ENCODE peak calls at places on chromosomes 11 and 22, in six cellular contexts. One of them, this sample, is unnamed.

GRCh38 chr11:87437844-87438223 is 400.1 kb downstream of the TMEM135 start:
- DNase-seq in tibial artery: no peak
- DNase-seq in NCI-H2029: no peak
- DNase-seq in Right ventricle myocardium superior: no peak
- DNase-seq in HFFc6: peak
- DNase-seq in neural crest cell: no peak
- DNase-seq in this sample: no peak

GRCh38 chr11:100930185-100930778 is 199.3 kb downstream of the PGR start:
- DNase-seq in tibial artery: no peak
- DNase-seq in NCI-H2029: peak
- DNase-seq in Right ventricle myocardium superior: no peak
- DNase-seq in HFFc6: peak
- DNase-seq in neural crest cell: no peak
- DNase-seq in this sample: no peak

GRCh38 chr11:91846664-91847063 is 378.0 kb upstream of the FAT3 start:
- DNase-seq in tibial artery: no peak
- DNase-seq in NCI-H2029: no peak
- DNase-seq in Right ventricle myocardium superior: no peak
- DNase-seq in HFFc6: no peak
- DNase-seq in neural crest cell: no peak
- DNase-seq in this sample: no peak

GRCh38 chr11:131447268-131447667 is 76.9 kb downstream of the NTM start:
- DNase-seq in tibial artery: no peak
- DNase-seq in NCI-H2029: no peak
- DNase-seq in Right ventricle myocardium superior: no peak
- DNase-seq in HFFc6: no peak
- DNase-seq in neural crest cell: no peak
- DNase-seq in this sample: no peak

GRCh38 chr22:36701941-36702640 is 1.5 kb downstream of the CACNG2 start:
- DNase-seq in tibial artery: no peak
- DNase-seq in NCI-H2029: peak
- DNase-seq in Right ventricle myocardium superior: no peak
- DNase-seq in HFFc6: no peak
- DNase-seq in neural crest cell: no peak
- DNase-seq in this sample: no peak

GRCh38 chr11:34407121-34407813 is 31.5 kb upstream of the CAT start:
- DNase-seq in tibial artery: no peak
- DNase-seq in NCI-H2029: no peak
- DNase-seq in Right ventricle myocardium superior: no peak
- DNase-seq in HFFc6: no peak
- DNase-seq in neural crest cell: no peak
- DNase-seq in this sample: no peak

GRCh38 chr22:19352766-19353165 is 61.2 kb upstream of the CLTCL1 start:
- DNase-seq in tibial artery: no peak
- DNase-seq in NCI-H2029: no peak
- DNase-seq in Right ventricle myocardium superior: no peak
- DNase-seq in HFFc6: no peak
- DNase-seq in neural crest cell: no peak
- DNase-seq in this sample: no peak

GRCh38 chr11:61082931-61083531 is 19.3 kb upstream of the CD5 start:
- DNase-seq in tibial artery: peak
- DNase-seq in NCI-H2029: no peak
- DNase-seq in Right ventricle myocardium superior: no peak
- DNase-seq in HFFc6: no peak
- DNase-seq in neural crest cell: no peak
- DNase-seq in this sample: no peak

GRCh38 chr22:32050678-32051515 is 7.8 kb downstream of the SLC5A1 start:
- DNase-seq in tibial artery: no peak
- DNase-seq in NCI-H2029: peak
- DNase-seq in Right ventricle myocardium superior: peak
- DNase-seq in HFFc6: peak
- DNase-seq in neural crest cell: no peak
- DNase-seq in this sample: no peak

GRCh38 chr11:15941206-15941770 is 415.1 kb downstream of the SOX6 start:
- DNase-seq in tibial artery: no peak
- DNase-seq in NCI-H2029: no peak
- DNase-seq in Right ventricle myocardium superior: peak
- DNase-seq in HFFc6: peak
- DNase-seq in neural crest cell: peak
- DNase-seq in this sample: peak

GRCh38 chr11:1072116-1072820 is 2.4 kb upstream of the MUC2 start:
- DNase-seq in tibial artery: peak
- DNase-seq in NCI-H2029: no peak
- DNase-seq in Right ventricle myocardium superior: peak
- DNase-seq in HFFc6: peak
- DNase-seq in neural crest cell: no peak
- DNase-seq in this sample: peak

GRCh38 chr22:19361501-19362103 is 69.9 kb downstream of the HIRA start:
- DNase-seq in tibial artery: no peak
- DNase-seq in NCI-H2029: no peak
- DNase-seq in Right ventricle myocardium superior: no peak
- DNase-seq in HFFc6: no peak
- DNase-seq in neural crest cell: no peak
- DNase-seq in this sample: no peak

GRCh38 chr22:50626314-50626855 is 1.6 kb downstream of the ARSA start:
- DNase-seq in tibial artery: no peak
- DNase-seq in NCI-H2029: no peak
- DNase-seq in Right ventricle myocardium superior: no peak
- DNase-seq in HFFc6: no peak
- DNase-seq in neural crest cell: no peak
- DNase-seq in this sample: no peak

GRCh38 chr11:79088967-79089366 is 351.9 kb downstream of the TENM4 start:
- DNase-seq in tibial artery: no peak
- DNase-seq in NCI-H2029: no peak
- DNase-seq in Right ventricle myocardium superior: no peak
- DNase-seq in HFFc6: no peak
- DNase-seq in neural crest cell: no peak
- DNase-seq in this sample: no peak

GRCh38 chr11:69966910-69967309 is 111.2 kb upstream of the ANO1 start:
- DNase-seq in tibial artery: no peak
- DNase-seq in NCI-H2029: no peak
- DNase-seq in Right ventricle myocardium superior: no peak
- DNase-seq in HFFc6: no peak
- DNase-seq in neural crest cell: no peak
- DNase-seq in this sample: no peak

GRCh38 chr11:79440451-79441158 is at the start of gene TENM4:
- DNase-seq in tibial artery: peak
- DNase-seq in NCI-H2029: peak
- DNase-seq in Right ventricle myocardium superior: peak
- DNase-seq in HFFc6: peak
- DNase-seq in neural crest cell: peak
- DNase-seq in this sample: peak

GRCh38 chr11:118002541-118003019 is 16.4 kb downstream of the IL10RA start:
- DNase-seq in tibial artery: no peak
- DNase-seq in NCI-H2029: no peak
- DNase-seq in Right ventricle myocardium superior: peak
- DNase-seq in HFFc6: no peak
- DNase-seq in neural crest cell: no peak
- DNase-seq in this sample: no peak

GRCh38 chr11:34155759-34156062 is 50.3 kb downstream of the NAT10 start:
- DNase-seq in tibial artery: no peak
- DNase-seq in NCI-H2029: no peak
- DNase-seq in Right ventricle myocardium superior: no peak
- DNase-seq in HFFc6: no peak
- DNase-seq in neural crest cell: no peak
- DNase-seq in this sample: no peak

GRCh38 chr22:17832665-17833064 is 58.4 kb upstream of the BID start:
- DNase-seq in tibial artery: no peak
- DNase-seq in NCI-H2029: no peak
- DNase-seq in Right ventricle myocardium superior: peak
- DNase-seq in HFFc6: no peak
- DNase-seq in neural crest cell: no peak
- DNase-seq in this sample: no peak